ENCODE peak calls at places on chromosomes 2 and 18, in eight cellular contexts. J is psoas muscle, T is adrenal gland, B is right cardiac atrium, P is thoracic aorta, E is right lobe of liver, R is heart right ventricle, F is endodermal cell. L is an unnamed sample. For H3K27me3, the result is how much of the 10 kb centered on the place peaks cover.

GRCh38 chr18:23719634-23720201 is 30.5 kb downstream of the LAMA3 start:
- DNase-seq in P (peak), F (peak), J (peak), R (no peak), B (peak), E (no peak), T (peak), L (peak)

GRCh38 chr18:76209597-76209996 is 285.4 kb downstream of the ZNF516 start:
- DNase-seq in E (no peak), R (no peak), B (no peak), J (no peak), P (no peak), T (no peak), F (no peak), L (no peak)

GRCh38 chr2:163210430-163210918 is 371.9 kb upstream of the KCNH7 start:
- DNase-seq in B (no peak), P (no peak), T (no peak), E (no peak), R (no peak), F (no peak), J (no peak), L (no peak)

GRCh38 chr2:235263205-235264120 is 230.4 kb upstream of the AGAP1 start:
- DNase-seq in E (peak), F (peak), B (peak), T (peak), J (peak), R (peak), P (no peak), L (peak)

GRCh38 chr2:41870948-41871522 is 176.8 kb upstream of the PKDCC start:
- DNase-seq in B (peak), R (no peak), F (peak), E (no peak), P (no peak), J (no peak), T (no peak), L (no peak)

GRCh38 chr2:105134076-105134475 is 96.2 kb downstream of the MRPS9 start:
- DNase-seq in T (no peak), P (no peak), E (no peak), R (no peak), B (no peak), F (no peak), J (no peak), L (no peak)

GRCh38 chr2:30649278-30649677 is 158.0 kb downstream of the CAPN13 start:
- DNase-seq in R (no peak), T (no peak), B (no peak), F (no peak), P (no peak), J (no peak), E (no peak), L (no peak)

GRCh38 chr2:147006724-147007123 is 838.1 kb upstream of the ACVR2A start:
- DNase-seq in R (no peak), T (no peak), B (no peak), F (no peak), J (no peak), P (no peak), E (no peak), L (no peak)

GRCh38 chr2:113162173-113162572 is 11.6 kb upstream of the PSD4 start:
- DNase-seq in T (no peak), E (no peak), J (no peak), F (no peak), P (no peak), R (no peak), B (no peak), L (no peak)

GRCh38 chr2:88810488-88810887 is 119.0 kb downstream of the RPIA start:
- DNase-seq in R (no peak), P (no peak), F (no peak), J (no peak), T (no peak), B (no peak), E (no peak), L (no peak)

GRCh38 chr18:59699061-59699460 is 1.8 kb upstream of the CCBE1 start:
- DNase-seq in J (no peak), B (no peak), E (no peak), P (no peak), F (no peak), R (no peak), T (no peak), L (no peak)
- H3K27me3 ChIP-seq in J (under half), B (under half), E (under half), P (under half), F (under half), R (under half), T (under half), L (under half)

GRCh38 chr2:97985998-97986397 is 9.8 kb downstream of the TMEM131 start:
- DNase-seq in P (no peak), T (no peak), R (no peak), B (no peak), J (no peak), F (no peak), E (no peak), L (no peak)
- H3K27ac ChIP-seq in P (no peak), T (no peak), R (no peak), B (no peak), J (no peak), F (no peak), E (no peak), L (no peak)

GRCh38 chr2:86440631-86441391 is at the start of gene KDM3A:
- DNase-seq in B (peak), P (peak), F (peak), T (peak), R (peak), J (peak), E (peak), L (peak)

GRCh38 chr2:86441789-86442641 is 844 bp downstream of the KDM3A start:
- DNase-seq in P (peak), E (peak), F (peak), T (peak), J (peak), R (peak), B (peak), L (peak)

GRCh38 chr2:86442642-86443005 is 1.5 kb downstream of the KDM3A start:
- DNase-seq in P (peak), F (peak), J (peak), E (peak), B (peak), R (peak), T (peak), L (peak)

GRCh38 chr2:86441392-86441788 is 219 bp downstream of the KDM3A start:
- DNase-seq in B (no peak), E (no peak), T (no peak), R (no peak), P (no peak), F (no peak), J (no peak), L (no peak)

GRCh38 chr2:86439879-86440630 is 1.1 kb upstream of the KDM3A start:
- DNase-seq in P (no peak), E (no peak), F (no peak), R (no peak), B (no peak), T (no peak), J (no peak), L (no peak)
- H3K4me3 ChIP-seq in P (peak), E (peak), F (peak), R (peak), B (no peak), T (no peak), J (peak), L (no peak)

GRCh38 chr18:34219651-34220050 is 5.1 kb downstream of the NOL4 start:
- DNase-seq in T (no peak), E (no peak), P (no peak), J (no peak), F (no peak), R (no peak), B (no peak), L (no peak)

GRCh38 chr18:34223164-34223892 is 1.4 kb downstream of the NOL4 start:
- DNase-seq in R (no peak), P (no peak), B (no peak), T (no peak), J (no peak), E (peak), F (peak), L (no peak)

GRCh38 chr18:34223893-34224422 is 755 bp downstream of the NOL4 start:
- DNase-seq in B (no peak), E (no peak), J (no peak), T (no peak), R (no peak), P (no peak), F (peak), L (peak)

GRCh38 chr18:34222396-34223163 is 2.1 kb downstream of the NOL4 start:
- DNase-seq in T (no peak), R (peak), P (no peak), F (peak), J (peak), B (peak), E (peak), L (peak)

DNA sequence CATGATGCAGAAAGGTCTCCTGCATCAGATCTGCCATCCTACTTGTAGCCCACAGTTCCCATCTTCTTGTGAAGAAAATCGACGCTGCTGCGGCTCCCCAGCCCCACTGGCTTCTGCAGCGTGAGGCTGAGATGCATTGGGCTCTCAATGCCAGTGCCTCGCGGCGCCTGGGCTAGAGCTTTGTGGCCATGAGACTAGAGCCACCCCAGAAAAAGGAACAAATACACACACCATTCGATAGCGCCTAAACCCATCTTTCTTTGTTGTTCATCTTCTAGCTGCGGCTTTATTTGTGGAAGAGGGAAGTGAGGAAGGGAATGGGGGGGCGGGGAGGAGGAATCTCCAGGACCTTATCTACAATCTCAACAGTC is 2.7 kb downstream of the NOL4 start:
- DNase-seq in B (no peak), E (no peak), P (no peak), J (no peak), F (peak), R (no peak), T (no peak), L (no peak)
- H3K27me3 ChIP-seq in B (under half), E (under half), P (under half), J (half or more), F (half or more), R (under half), T (under half), L (under half)

GRCh38 chr18:58230438-58231179 is 186.6 kb downstream of the NEDD4L start:
- DNase-seq in B (no peak), J (no peak), E (no peak), P (no peak), R (no peak), F (no peak), T (no peak), L (peak)

GRCh38 chr18:58228176-58228575 is 184.2 kb downstream of the NEDD4L start:
- DNase-seq in J (no peak), B (no peak), T (no peak), E (no peak), R (peak), F (no peak), P (no peak), L (no peak)

GRCh38 chr18:58228762-58229161 is 184.7 kb downstream of the NEDD4L start:
- DNase-seq in E (no peak), F (no peak), T (no peak), P (no peak), B (no peak), J (no peak), R (no peak), L (no peak)

GRCh38 chr18:58227361-58227930 is 183.4 kb downstream of the NEDD4L start:
- DNase-seq in F (no peak), R (no peak), T (no peak), B (no peak), E (no peak), P (no peak), J (no peak), L (peak)

DNA sequence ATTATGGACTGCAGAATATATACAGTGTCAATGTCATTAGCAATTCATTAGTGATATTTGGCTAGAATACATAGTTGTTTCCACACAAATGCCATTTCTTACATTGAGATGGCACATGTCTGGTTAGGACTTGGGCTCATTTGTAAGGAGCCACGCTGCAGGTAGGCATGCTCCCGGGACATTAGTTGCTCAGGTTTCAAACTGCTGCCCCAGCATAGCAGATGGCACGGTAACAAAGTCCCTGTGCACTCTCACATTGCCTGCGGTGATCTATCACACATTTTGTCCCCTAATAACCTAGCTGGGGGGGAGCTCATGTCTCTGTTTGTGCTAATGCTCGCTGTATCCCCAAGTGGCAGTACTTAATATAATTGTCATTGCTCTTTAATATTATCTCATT is 185.1 kb downstream of the NEDD4L start:
- DNase-seq in B (no peak), R (no peak), E (no peak), J (no peak), T (no peak), F (no peak), P (no peak), L (no peak)
- H3K27ac ChIP-seq in B (no peak), R (no peak), E (no peak), J (no peak), T (no peak), F (no peak), P (no peak), L (no peak)

L was measured in pancreas.